ENCODE peak calls at places on chromosomes 4 and X, in nine cellular contexts. One of them, this sample, is unnamed. For H3K4me1, the result is how much of the 10 kb centered on the place peaks cover.

GRCh38 chr4:79764118-79764517 is 308.9 kb downstream of the ANTXR2 start:
- DNase-seq in breast epithelium: no peak
- DNase-seq in HepG2: no peak
- DNase-seq in Panc1: no peak
- DNase-seq in stomach: no peak
- DNase-seq in esophagus muscularis mucosa: no peak
- DNase-seq in suprapubic skin: no peak
- DNase-seq in GM23338: no peak
- DNase-seq in sigmoid colon: no peak
- DNase-seq in this sample: no peak

GRCh38 chr4:13535708-13536361 is 8.5 kb downstream of the NKX3-2 start:
- DNase-seq in Panc1: no peak
- DNase-seq in sigmoid colon: peak
- DNase-seq in breast epithelium: no peak
- DNase-seq in stomach: no peak
- DNase-seq in HepG2: no peak
- DNase-seq in GM23338: peak
- DNase-seq in suprapubic skin: no peak
- DNase-seq in esophagus muscularis mucosa: peak
- DNase-seq in this sample: peak

GRCh38 chrX:34654939-34655338 is 2.1 kb downstream of the TMEM47 start:
- DNase-seq in breast epithelium: no peak
- DNase-seq in GM23338: peak
- DNase-seq in esophagus muscularis mucosa: no peak
- DNase-seq in suprapubic skin: no peak
- DNase-seq in sigmoid colon: no peak
- DNase-seq in stomach: no peak
- DNase-seq in HepG2: no peak
- DNase-seq in Panc1: no peak
- DNase-seq in this sample: no peak

GRCh38 chr4:107314156-107314555 is 278.0 kb upstream of the DKK2 start:
- DNase-seq in Panc1: no peak
- DNase-seq in esophagus muscularis mucosa: no peak
- DNase-seq in sigmoid colon: no peak
- DNase-seq in stomach: no peak
- DNase-seq in breast epithelium: no peak
- DNase-seq in GM23338: no peak
- DNase-seq in HepG2: no peak
- DNase-seq in suprapubic skin: no peak
- DNase-seq in this sample: no peak

GRCh38 chr4:102449751-102450352 is 51.3 kb upstream of the NFKB1 start:
- DNase-seq in esophagus muscularis mucosa: no peak
- DNase-seq in HepG2: peak
- DNase-seq in Panc1: peak
- DNase-seq in breast epithelium: no peak
- DNase-seq in GM23338: peak
- DNase-seq in suprapubic skin: no peak
- DNase-seq in sigmoid colon: no peak
- DNase-seq in stomach: peak
- DNase-seq in this sample: no peak

GRCh38 chrX:3939967-3940610 is 226.6 kb upstream of the PRKX start:
- DNase-seq in esophagus muscularis mucosa: no peak
- DNase-seq in stomach: no peak
- DNase-seq in GM23338: peak
- DNase-seq in Panc1: no peak
- DNase-seq in sigmoid colon: no peak
- DNase-seq in breast epithelium: no peak
- DNase-seq in HepG2: no peak
- DNase-seq in suprapubic skin: no peak
- DNase-seq in this sample: no peak

GRCh38 chrX:19514791-19515614 is at the start of gene MAP3K15:
- DNase-seq in breast epithelium: no peak
- DNase-seq in stomach: peak
- DNase-seq in esophagus muscularis mucosa: no peak
- DNase-seq in Panc1: no peak
- DNase-seq in HepG2: peak
- DNase-seq in GM23338: peak
- DNase-seq in sigmoid colon: no peak
- DNase-seq in suprapubic skin: no peak
- DNase-seq in this sample: peak

GRCh38 chr4:83890816-83891215 is 354.9 kb downstream of the GPAT3 start:
- DNase-seq in GM23338: no peak
- DNase-seq in esophagus muscularis mucosa: no peak
- DNase-seq in Panc1: no peak
- DNase-seq in sigmoid colon: no peak
- DNase-seq in stomach: no peak
- DNase-seq in breast epithelium: no peak
- DNase-seq in HepG2: no peak
- DNase-seq in suprapubic skin: no peak
- DNase-seq in this sample: no peak

GRCh38 chrX:86806786-86807185 is 658.5 kb downstream of the DACH2 start:
- DNase-seq in stomach: no peak
- DNase-seq in esophagus muscularis mucosa: no peak
- DNase-seq in breast epithelium: no peak
- DNase-seq in GM23338: peak
- DNase-seq in HepG2: peak
- DNase-seq in suprapubic skin: no peak
- DNase-seq in Panc1: peak
- DNase-seq in sigmoid colon: no peak
- DNase-seq in this sample: no peak
- TF ChIP-seq CTCF in stomach: no peak
- TF ChIP-seq CTCF in esophagus muscularis mucosa: no peak
- TF ChIP-seq CTCF in breast epithelium: peak
- TF ChIP-seq CTCF in GM23338: peak
- TF ChIP-seq CTCF in HepG2: peak
- TF ChIP-seq CTCF in suprapubic skin: no peak
- TF ChIP-seq CTCF in Panc1: peak
- TF ChIP-seq CTCF in sigmoid colon: no peak
- TF ChIP-seq CTCF in this sample: no peak

DNA sequence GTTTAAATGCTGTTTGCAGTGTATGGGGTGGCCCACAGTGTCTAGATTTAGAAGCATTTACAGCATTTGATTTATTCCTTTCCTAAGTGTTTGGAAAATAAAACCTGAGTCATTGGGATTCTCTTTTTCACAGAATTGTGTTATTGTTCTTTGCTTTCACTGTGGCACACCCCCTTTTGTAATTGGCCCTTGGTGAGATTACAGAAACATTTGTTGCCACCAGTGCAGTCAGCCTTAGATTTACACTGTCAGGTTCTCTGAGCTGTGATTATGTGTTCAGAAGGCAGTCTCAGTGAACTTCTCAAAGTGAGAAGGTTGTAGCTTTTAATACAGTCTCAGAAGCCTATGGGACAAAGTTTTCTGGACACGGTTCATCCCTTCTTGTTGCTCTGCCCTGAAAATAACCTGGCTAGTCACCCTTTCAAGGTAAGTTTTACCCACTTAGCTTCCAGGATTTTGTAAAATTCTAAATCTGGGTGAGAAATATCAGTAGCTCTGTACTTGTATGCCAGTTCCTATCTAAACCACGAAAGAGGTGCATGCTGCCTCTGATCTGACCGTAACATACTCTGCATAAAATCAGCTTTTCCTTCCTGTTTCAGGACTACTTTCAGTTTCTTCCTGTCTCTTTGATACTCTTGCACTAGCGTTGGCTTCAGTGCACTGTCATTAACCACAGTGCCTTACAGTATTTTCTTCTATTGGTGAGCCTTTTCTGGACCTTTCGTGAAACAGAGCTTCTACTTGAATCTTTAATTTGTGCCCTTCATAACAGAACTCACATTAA is 12.6 kb downstream of the RUFY3 start:
- DNase-seq in stomach: no peak
- DNase-seq in suprapubic skin: no peak
- DNase-seq in sigmoid colon: no peak
- DNase-seq in GM23338: no peak
- DNase-seq in Panc1: no peak
- DNase-seq in HepG2: peak
- DNase-seq in esophagus muscularis mucosa: no peak
- DNase-seq in breast epithelium: no peak
- DNase-seq in this sample: no peak
- TF ChIP-seq POLR2AphosphoS5 in stomach: peak
- TF ChIP-seq POLR2AphosphoS5 in suprapubic skin: no peak
- TF ChIP-seq POLR2AphosphoS5 in sigmoid colon: no peak
- TF ChIP-seq POLR2AphosphoS5 in GM23338: no peak
- TF ChIP-seq POLR2AphosphoS5 in Panc1: no peak
- TF ChIP-seq POLR2AphosphoS5 in HepG2: no peak
- TF ChIP-seq POLR2AphosphoS5 in esophagus muscularis mucosa: peak
- TF ChIP-seq POLR2AphosphoS5 in breast epithelium: no peak
- TF ChIP-seq POLR2AphosphoS5 in this sample: no peak

GRCh38 chrX:110241816-110242215 is 76.1 kb downstream of the AMMECR1 start:
- DNase-seq in HepG2: no peak
- DNase-seq in Panc1: no peak
- DNase-seq in sigmoid colon: no peak
- DNase-seq in GM23338: no peak
- DNase-seq in stomach: peak
- DNase-seq in esophagus muscularis mucosa: no peak
- DNase-seq in suprapubic skin: no peak
- DNase-seq in breast epithelium: no peak
- DNase-seq in this sample: peak
- H3K4me1 ChIP-seq in HepG2: under half
- H3K4me1 ChIP-seq in Panc1: under half
- H3K4me1 ChIP-seq in sigmoid colon: under half
- H3K4me1 ChIP-seq in GM23338: under half
- H3K4me1 ChIP-seq in stomach: under half
- H3K4me1 ChIP-seq in esophagus muscularis mucosa: under half
- H3K4me1 ChIP-seq in suprapubic skin: under half
- H3K4me1 ChIP-seq in breast epithelium: under half
- H3K4me1 ChIP-seq in this sample: under half

DNA sequence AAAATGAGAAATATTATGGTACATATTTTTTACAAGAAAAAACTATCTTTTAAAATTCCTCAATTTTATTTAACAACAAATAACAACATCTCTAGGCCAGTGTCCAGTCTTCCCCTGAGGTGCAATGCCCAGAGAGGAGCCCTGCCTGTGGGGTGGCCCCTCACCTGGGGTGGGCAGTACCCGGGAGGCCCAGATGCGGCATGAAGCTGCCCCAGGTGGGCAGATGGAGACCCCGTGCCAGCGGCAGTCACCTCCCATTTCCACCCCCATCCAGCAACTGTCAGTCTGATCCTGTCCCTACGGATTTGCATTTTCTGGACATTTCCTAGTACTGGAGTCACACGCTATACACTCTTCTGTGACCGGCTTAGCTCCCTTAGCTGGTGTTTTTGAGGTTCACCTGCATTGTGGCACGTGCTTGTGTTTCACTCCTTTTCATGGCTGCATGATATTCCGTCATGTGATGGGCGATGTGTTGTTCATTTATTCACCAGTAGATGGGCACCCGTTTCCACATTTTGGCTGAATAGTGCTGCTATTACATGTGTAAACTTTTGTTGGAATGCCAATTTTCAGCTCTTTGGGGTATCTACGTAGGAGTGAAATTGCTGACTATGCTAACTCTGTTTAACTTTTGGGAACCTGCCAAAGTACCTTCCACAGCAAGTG is 11.9 kb upstream of the MAEA start:
- DNase-seq in suprapubic skin: no peak
- DNase-seq in esophagus muscularis mucosa: no peak
- DNase-seq in stomach: no peak
- DNase-seq in GM23338: no peak
- DNase-seq in HepG2: no peak
- DNase-seq in Panc1: no peak
- DNase-seq in sigmoid colon: no peak
- DNase-seq in breast epithelium: no peak
- DNase-seq in this sample: no peak
- TF ChIP-seq CTCF in suprapubic skin: no peak
- TF ChIP-seq CTCF in esophagus muscularis mucosa: no peak
- TF ChIP-seq CTCF in stomach: no peak
- TF ChIP-seq CTCF in GM23338: peak
- TF ChIP-seq CTCF in HepG2: peak
- TF ChIP-seq CTCF in Panc1: no peak
- TF ChIP-seq CTCF in sigmoid colon: no peak
- TF ChIP-seq CTCF in breast epithelium: no peak
- TF ChIP-seq CTCF in this sample: no peak

DNA sequence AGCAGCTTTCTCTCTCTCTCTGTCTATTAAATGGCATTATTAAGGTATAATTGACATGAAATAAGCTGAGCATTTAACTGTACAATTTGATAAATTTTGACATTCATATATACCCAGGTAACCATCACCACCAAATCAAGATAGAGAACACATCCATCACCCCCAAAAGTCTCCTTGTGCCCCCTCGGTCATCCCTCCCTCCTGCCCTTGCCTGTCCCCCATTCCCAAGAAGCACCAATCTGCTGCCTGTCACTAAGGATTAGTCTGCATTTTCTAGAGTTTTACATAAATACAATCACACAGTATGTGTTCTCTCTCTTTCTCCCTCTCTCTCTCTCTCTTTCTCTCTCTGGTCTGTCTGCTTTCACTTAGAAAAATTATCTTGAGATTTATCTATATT is 25.0 kb upstream of the TMEM154 start:
- DNase-seq in suprapubic skin: no peak
- DNase-seq in stomach: no peak
- DNase-seq in sigmoid colon: no peak
- DNase-seq in GM23338: no peak
- DNase-seq in Panc1: no peak
- DNase-seq in breast epithelium: no peak
- DNase-seq in HepG2: no peak
- DNase-seq in esophagus muscularis mucosa: no peak
- DNase-seq in this sample: no peak
- TF ChIP-seq POLR2AphosphoS5 in suprapubic skin: no peak
- TF ChIP-seq POLR2AphosphoS5 in stomach: no peak
- TF ChIP-seq POLR2AphosphoS5 in sigmoid colon: no peak
- TF ChIP-seq POLR2AphosphoS5 in GM23338: no peak
- TF ChIP-seq POLR2AphosphoS5 in Panc1: no peak
- TF ChIP-seq POLR2AphosphoS5 in breast epithelium: no peak
- TF ChIP-seq POLR2AphosphoS5 in HepG2: no peak
- TF ChIP-seq POLR2AphosphoS5 in esophagus muscularis mucosa: no peak
- TF ChIP-seq POLR2AphosphoS5 in this sample: no peak

DNA sequence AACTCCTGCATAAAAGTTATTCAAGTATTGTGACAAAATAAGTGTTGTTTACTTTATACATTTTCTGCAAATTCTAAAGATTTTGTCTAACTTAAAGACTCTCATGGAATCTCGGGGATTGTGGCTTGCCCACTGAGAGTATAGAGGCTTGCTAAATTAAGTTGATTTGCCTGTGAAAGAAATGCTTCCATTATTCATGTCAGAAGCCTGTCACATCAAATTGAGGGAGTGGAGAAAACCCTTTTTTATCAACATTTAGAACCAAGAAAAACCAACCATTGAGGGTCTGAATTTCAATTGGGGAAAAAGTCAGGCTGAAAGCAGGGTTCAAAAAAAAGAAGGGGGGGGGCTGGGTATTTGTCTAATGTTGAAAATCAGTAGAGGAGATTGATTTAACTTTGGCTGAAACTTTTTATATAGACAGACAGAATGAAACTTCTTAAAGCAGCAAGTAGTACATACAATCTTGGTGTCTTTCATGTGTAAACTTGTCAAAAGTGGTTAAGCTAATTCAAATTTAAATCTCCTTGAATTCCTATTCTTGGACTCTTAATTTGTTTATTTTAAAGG is 144.8 kb upstream of the CXorf66 start:
- DNase-seq in breast epithelium: no peak
- DNase-seq in HepG2: no peak
- DNase-seq in suprapubic skin: no peak
- DNase-seq in esophagus muscularis mucosa: no peak
- DNase-seq in sigmoid colon: no peak
- DNase-seq in Panc1: no peak
- DNase-seq in GM23338: no peak
- DNase-seq in stomach: no peak
- DNase-seq in this sample: no peak
- H3K4me1 ChIP-seq in breast epithelium: under half
- H3K4me1 ChIP-seq in HepG2: under half
- H3K4me1 ChIP-seq in suprapubic skin: under half
- H3K4me1 ChIP-seq in esophagus muscularis mucosa: under half
- H3K4me1 ChIP-seq in sigmoid colon: under half
- H3K4me1 ChIP-seq in Panc1: under half
- H3K4me1 ChIP-seq in GM23338: under half
- H3K4me1 ChIP-seq in stomach: under half
- H3K4me1 ChIP-seq in this sample: under half

This sample was measured in upper lobe of left lung.